ENCODE peak calls at places on chromosomes 2 and 18, in six cellular contexts. M, C, Q, K, I and G are unnamed samples.

GRCh38 chr18:12606592-12607315 is 51.2 kb downstream of the SPIRE1 start:
- DNase-seq in M (no peak), C (no peak), Q (no peak), K (no peak), I (peak), G (no peak)

GRCh38 chr18:77066689-77067088 is 65.9 kb downstream of the MBP start:
- DNase-seq in M (no peak), C (no peak), Q (no peak), K (no peak), I (no peak), G (no peak)

GRCh38 chr2:73908689-73909652 is 16.2 kb downstream of the ACTG2 start:
- DNase-seq in M (no peak), C (no peak), Q (no peak), K (no peak), I (no peak), G (no peak)

GRCh38 chr2:104864751-104865470 is 11.0 kb downstream of the POU3F3 start:
- DNase-seq in M (no peak), C (no peak), Q (no peak), K (no peak), I (no peak), G (no peak)

GRCh38 chr2:44097322-44097907 is 71.3 kb upstream of the PPM1B start:
- DNase-seq in M (no peak), C (no peak), Q (no peak), K (no peak), I (no peak), G (no peak)

GRCh38 chr2:111905990-111906735 is 7.8 kb downstream of the MERTK start:
- DNase-seq in M (no peak), C (peak), Q (no peak), K (no peak), I (no peak), G (no peak)

GRCh38 chr18:70709720-70710119 is 420.9 kb downstream of the SOCS6 start:
- DNase-seq in M (no peak), C (peak), Q (no peak), K (no peak), I (no peak), G (no peak)

GRCh38 chr2:55152475-55153422 is 79.3 kb downstream of the CLHC1 start:
- DNase-seq in M (no peak), C (no peak), Q (no peak), K (no peak), I (no peak), G (no peak)

GRCh38 chr18:55475916-55476315 is 112.1 kb downstream of the TCF4 start:
- DNase-seq in M (no peak), C (no peak), Q (no peak), K (no peak), I (no peak), G (no peak)

GRCh38 chr2:172285010-172285621 is 142.3 kb upstream of the ITGA6 start:
- DNase-seq in M (no peak), C (no peak), Q (no peak), K (no peak), I (peak), G (no peak)

GRCh38 chr2:168525020-168525419 is 68.9 kb downstream of the CERS6 start:
- DNase-seq in M (no peak), C (no peak), Q (no peak), K (no peak), I (no peak), G (no peak)

GRCh38 chr2:27007416-27008374 is 25.1 kb upstream of the TMEM214 start:
- DNase-seq in M (no peak), C (no peak), Q (no peak), K (no peak), I (no peak), G (no peak)

GRCh38 chr18:57434536-57435494 is at the start of gene ONECUT2:
- DNase-seq in M (peak), C (peak), Q (peak), K (peak), I (peak), G (peak)

GRCh38 chr2:190216829-190217228 is 102.8 kb downstream of the HIBCH start:
- DNase-seq in M (no peak), C (no peak), Q (peak), K (no peak), I (no peak), G (no peak)

GRCh38 chr2:30665761-30666306 is 141.4 kb downstream of the CAPN13 start:
- DNase-seq in M (no peak), C (no peak), Q (no peak), K (no peak), I (no peak), G (no peak)

GRCh38 chr2:163625632-163626031 is 110.2 kb downstream of the FIGN start:
- DNase-seq in M (no peak), C (no peak), Q (no peak), K (no peak), I (no peak), G (no peak)
- H3K27ac ChIP-seq in M (no peak), C (no peak), Q (no peak), K (no peak), I (no peak), G (no peak)

DNA sequence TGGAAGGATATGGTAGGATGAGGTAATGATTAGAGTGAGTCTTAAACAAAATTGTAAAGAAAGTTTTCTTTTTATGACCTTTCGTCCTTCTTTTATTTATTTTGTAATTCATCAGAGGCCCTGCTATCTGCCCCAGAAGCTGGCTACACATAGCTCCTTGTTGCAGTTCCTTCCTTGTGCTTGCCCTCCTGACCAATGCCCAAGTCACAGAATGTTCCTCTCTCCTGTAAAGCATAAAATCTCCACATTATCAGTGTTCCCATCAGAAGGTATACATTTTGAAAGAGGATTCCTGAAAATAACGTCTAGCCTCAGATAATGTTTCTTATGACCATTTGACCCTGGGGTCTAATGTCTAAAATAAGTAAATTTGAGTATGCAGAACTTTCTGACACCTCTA is 78.3 kb downstream of the RND3 start:
- DNase-seq in M (no peak), C (no peak), Q (no peak), K (no peak), I (no peak), G (no peak)
- H3K27ac ChIP-seq in M (no peak), C (no peak), Q (no peak), K (no peak), I (no peak), G (no peak)

DNA sequence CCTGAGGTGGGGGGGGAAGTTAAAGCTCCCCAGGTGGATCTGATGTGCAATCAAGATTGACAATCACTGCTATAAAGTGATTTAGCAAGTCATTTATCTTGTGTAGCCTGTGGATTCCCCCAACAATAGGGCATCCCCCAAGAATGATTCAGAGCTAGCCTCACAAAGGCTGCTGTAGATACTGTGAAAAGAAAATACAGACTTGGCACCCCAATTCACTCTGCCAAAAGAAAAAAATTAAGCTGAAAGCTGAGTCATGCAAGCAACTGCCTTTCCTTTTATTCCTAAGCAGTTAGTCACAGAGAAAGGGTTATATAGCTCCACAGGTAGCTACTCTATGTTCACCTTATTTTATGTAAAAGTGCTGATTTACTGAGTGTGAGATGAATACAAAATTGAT is 14.6 kb downstream of the SLC16A14 start:
- DNase-seq in M (no peak), C (no peak), Q (no peak), K (no peak), I (no peak), G (no peak)
- H3K27ac ChIP-seq in M (no peak), C (no peak), Q (no peak), K (no peak), I (no peak), G (no peak)

GRCh38 chr2:118865106-118865505 is 17.7 kb upstream of the EN1 start:
- DNase-seq in M (no peak), C (peak), Q (no peak), K (no peak), I (no peak), G (no peak)
- H3K27ac ChIP-seq in M (no peak), C (no peak), Q (no peak), K (no peak), I (no peak), G (no peak)

DNA sequence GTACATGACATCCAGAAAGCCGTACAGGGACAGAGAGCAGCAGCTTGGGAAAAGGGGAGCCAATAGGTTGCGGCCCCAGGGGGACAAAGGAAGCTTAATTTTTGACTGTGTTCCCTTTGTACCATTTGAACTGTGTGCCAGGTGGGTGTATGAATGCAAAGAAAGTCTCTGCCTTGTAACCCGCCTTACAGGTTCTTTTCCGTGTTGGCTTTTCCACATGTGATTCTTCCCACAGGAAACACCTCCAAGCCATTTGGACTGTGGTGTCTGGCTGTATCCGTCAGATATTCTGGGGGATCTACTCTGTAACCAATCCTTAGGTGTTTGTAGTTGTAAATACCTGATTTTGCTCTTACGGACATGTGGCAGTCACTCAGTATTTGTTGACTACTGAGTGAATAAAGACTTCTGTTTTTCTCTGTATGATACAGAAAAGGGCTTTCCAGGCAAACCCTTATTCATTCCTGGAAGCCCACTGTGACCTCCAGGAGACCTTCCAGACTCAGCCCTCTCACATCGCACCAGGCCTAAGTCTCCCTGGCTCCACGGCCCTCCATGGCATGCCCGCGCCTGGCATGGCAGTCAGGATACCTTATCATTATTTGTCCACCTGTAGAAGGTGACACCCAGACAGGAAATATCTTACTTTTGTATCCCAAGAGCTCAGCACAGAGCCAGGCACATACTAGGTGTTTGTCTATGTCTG is 1.2 kb downstream of the LRRFIP1 start:
- DNase-seq in M (no peak), C (no peak), Q (no peak), K (no peak), I (no peak), G (no peak)
- H3K27ac ChIP-seq in M (no peak), C (no peak), Q (peak), K (no peak), I (no peak), G (no peak)

DNA sequence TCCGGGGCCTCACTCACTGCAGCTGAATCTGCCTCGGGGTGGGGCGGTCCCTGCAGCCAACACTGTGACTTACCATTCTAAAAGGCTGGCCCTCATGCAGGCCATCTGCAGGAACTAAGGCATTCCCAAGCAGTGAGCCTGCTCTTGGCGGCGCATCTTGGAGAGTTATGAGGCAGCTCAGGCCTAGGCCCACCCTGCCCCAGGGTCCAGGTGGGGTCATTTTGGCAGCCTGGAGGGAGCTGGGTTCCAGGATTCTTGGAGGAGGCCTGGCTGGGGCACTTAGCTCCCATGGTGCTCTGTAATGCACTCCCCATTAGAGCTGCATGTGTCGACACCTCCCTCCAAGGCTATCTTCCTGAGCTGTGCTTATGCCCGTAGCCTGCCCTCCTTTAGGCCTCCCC is 14.8 kb upstream of the BIN1 start:
- DNase-seq in M (peak), C (no peak), Q (peak), K (no peak), I (no peak), G (no peak)
- H3K27ac ChIP-seq in M (peak), C (no peak), Q (no peak), K (no peak), I (no peak), G (peak)

GRCh38 chr2:239496700-239497099 is 95.9 kb upstream of the HDAC4 start:
- DNase-seq in M (no peak), C (no peak), Q (no peak), K (no peak), I (no peak), G (no peak)

GRCh38 chr2:239500915-239501630 is 100.3 kb upstream of the HDAC4 start:
- DNase-seq in M (no peak), C (no peak), Q (no peak), K (peak), I (no peak), G (no peak)

GRCh38 chr2:239498576-239498975 is 97.8 kb upstream of the HDAC4 start:
- DNase-seq in M (peak), C (no peak), Q (no peak), K (no peak), I (no peak), G (no peak)

GRCh38 chr2:239499989-239500914 is 99.4 kb upstream of the HDAC4 start:
- DNase-seq in M (no peak), C (no peak), Q (peak), K (peak), I (no peak), G (no peak)

GRCh38 chr2:239498981-239499633 is 98.3 kb upstream of the HDAC4 start:
- DNase-seq in M (peak), C (no peak), Q (peak), K (peak), I (no peak), G (no peak)
- H3K27ac ChIP-seq in M (peak), C (no peak), Q (peak), K (no peak), I (no peak), G (no peak)